ENCODE peak calls at places on chromosomes 16 and 17, in ten cellular contexts. I is SK-N-MC; P is left ventricle myocardium inferior; E is NCI-H2081; H is suprapubic skin; C is stimulated activated CD8-positive, alpha-beta memory T cell treated with anti-CD3 and anti-CD28 coated beads, Interleukin-4, amount 100 ng/mL, for 4 hours; T is HuH-7; F is HT1080; A is iris pigment epithelial cell; R is activated T-cell treated with anti-CD3 and anti-CD28 coated beads, Interleukin-2, amount 50 U/mL, for 1 hour. M is an unnamed sample.

GRCh38 chr17:563646-564045 is 151.0 kb downstream of the VPS53 start:
- DNase-seq in I (no peak), P (no peak), E (no peak), H (no peak), C (no peak), T (no peak), F (no peak), A (no peak), R (no peak), M (no peak)

GRCh38 chr16:72044825-72045359 is 9.4 kb upstream of the HP start:
- DNase-seq in I (no peak), P (no peak), E (no peak), H (no peak), C (no peak), T (no peak), F (no peak), A (no peak), R (no peak), M (no peak)

GRCh38 chr16:18050777-18051176 is 285.8 kb downstream of the NPIPA8 start:
- DNase-seq in I (no peak), P (no peak), E (no peak), H (no peak), C (no peak), T (no peak), F (no peak), A (no peak), R (no peak), M (no peak)

GRCh38 chr16:3182608-3183444 is 5.2 kb upstream of the OR1F1 start:
- DNase-seq in I (no peak), P (no peak), E (peak; percentile 43), H (no peak), C (no peak), T (peak; percentile 62), F (peak; percentile 87), A (peak; percentile 56), R (peak; percentile 58), M (no peak)

GRCh38 chr17:79786930-79787643 is 9.1 kb downstream of the CBX2 start:
- DNase-seq in I (no peak), P (no peak), E (no peak), H (no peak), C (no peak), T (no peak), F (no peak), A (no peak), R (no peak), M (no peak)

GRCh38 chr17:64063766-64064224 is 43.4 kb upstream of the ICAM2 start:
- DNase-seq in I (no peak), P (peak; percentile 45), E (no peak), H (no peak), C (no peak), T (peak; percentile 81), F (peak; percentile 18), A (peak; percentile 38), R (peak; percentile 55), M (no peak)

GRCh38 chr17:1228752-1229353 is 41.4 kb upstream of the BHLHA9 start:
- DNase-seq in I (no peak), P (no peak), E (no peak), H (no peak), C (no peak), T (no peak), F (no peak), A (no peak), R (peak; percentile 38), M (no peak)

GRCh38 chr17:19002805-19003542 is 1.6 kb downstream of the FAM83G start:
- DNase-seq in I (no peak), P (no peak), E (no peak), H (no peak), C (no peak), T (no peak), F (no peak), A (peak; percentile 74), R (peak; percentile 38), M (no peak)

GRCh38 chr16:84600343-84601229 is 17.3 kb downstream of the COTL1 start:
- DNase-seq in I (no peak), P (no peak), E (no peak), H (no peak), C (no peak), T (no peak), F (no peak), A (peak; percentile 49), R (peak; percentile 42), M (no peak)

GRCh38 chr17:4748687-4749086 is 9.0 kb upstream of the CXCL16 start:
- DNase-seq in I (no peak), P (no peak), E (no peak), H (no peak), C (no peak), T (no peak), F (no peak), A (no peak), R (no peak), M (no peak)

GRCh38 chr16:70779361-70779760 is 21.6 kb downstream of the VAC14 start:
- DNase-seq in I (no peak), P (no peak), E (no peak), H (no peak), C (no peak), T (no peak), F (no peak), A (peak; percentile 32), R (no peak), M (no peak)

GRCh38 chr16:85168732-85169256 is 56.5 kb upstream of the CIBAR2 start:
- DNase-seq in I (no peak), P (peak; percentile 74), E (peak; percentile 31), H (no peak), C (no peak), T (peak; percentile 93), F (no peak), A (peak; percentile 55), R (no peak), M (no peak)

GRCh38 chr17:34926661-34927060 is 34.6 kb downstream of the CCT6B start:
- DNase-seq in I (no peak), P (no peak), E (no peak), H (no peak), C (no peak), T (no peak), F (no peak), A (no peak), R (no peak), M (no peak)

GRCh38 chr17:39791296-39791992 is 53.7 kb downstream of the GRB7 start:
- DNase-seq in I (no peak), P (no peak), E (no peak), H (no peak), C (no peak), T (no peak), F (no peak), A (no peak), R (no peak), M (no peak)

GRCh38 chr16:58713742-58714141 is 20.4 kb downstream of the GOT2 start:
- DNase-seq in I (no peak), P (no peak), E (no peak), H (no peak), C (no peak), T (no peak), F (no peak), A (no peak), R (no peak), M (no peak)

GRCh38 chr16:27778926-27779570 is 229.1 kb downstream of the KATNIP start:
- DNase-seq in I (no peak), P (no peak), E (no peak), H (no peak), C (no peak), T (no peak), F (no peak), A (no peak), R (no peak), M (no peak)

GRCh38 chr17:7146115-7146514 is 31.5 kb upstream of the ASGR2 start:
- DNase-seq in I (no peak), P (no peak), E (no peak), H (no peak), C (no peak), T (no peak), F (no peak), A (no peak), R (no peak), M (no peak)

GRCh38 chr17:16444258-16444886 is 29.0 kb downstream of the TRPV2 start:
- DNase-seq in I (no peak), P (no peak), E (no peak), H (no peak), C (no peak), T (no peak), F (peak; percentile 64), A (no peak), R (no peak), M (no peak)

GRCh38 chr16:89102035-89102776 is 8.6 kb downstream of the ACSF3 start:
- DNase-seq in I (no peak), P (no peak), E (no peak), H (no peak), C (no peak), T (no peak), F (no peak), A (no peak), R (no peak), M (no peak)

GRCh38 chr17:10875411-10875810 is 37.5 kb upstream of the PIRT start:
- DNase-seq in I (no peak), P (no peak), E (no peak), H (no peak), C (no peak), T (no peak), F (peak; percentile 21), A (peak; percentile 1), R (no peak), M (no peak)

GRCh38 chr17:17358060-17358751 is 55.0 kb downstream of the NT5M start:
- DNase-seq in I (no peak), P (no peak), E (no peak), H (peak; percentile 31), C (no peak), T (no peak), F (no peak), A (no peak), R (no peak), M (no peak)

GRCh38 chr17:2170023-2170422 is 115.1 kb downstream of the HIC1 start:
- DNase-seq in I (no peak), P (no peak), E (no peak), H (no peak), C (no peak), T (peak; percentile 28), F (no peak), A (no peak), R (peak; percentile 23), M (no peak)

GRCh38 chr17:58492238-58493121 is 4.3 kb upstream of the HSF5 start:
- DNase-seq in I (no peak), P (no peak), E (no peak), H (no peak), C (no peak), T (no peak), F (no peak), A (no peak), R (no peak), M (no peak)

GRCh38 chr17:80494547-80494946 is 18.1 kb upstream of the NPTX1 start:
- DNase-seq in I (no peak), P (no peak), E (no peak), H (no peak), C (no peak), T (no peak), F (no peak), A (no peak), R (no peak), M (no peak)